ENCODE peak calls at places on chromosome 13, in four cellular contexts. D is stomach, W is tibial nerve, H is breast epithelium. A is an unnamed sample.

GRCh38 chr13:49421391-49421790 is 22.5 kb downstream of the CAB39L start:
- DNase-seq in D (no peak), H (no peak), W (no peak), A (peak; percentile 27)

GRCh38 chr13:32362574-32362973 is 47.3 kb downstream of the BRCA2 start:
- DNase-seq in D (no peak), H (no peak), W (no peak), A (no peak)

GRCh38 chr13:54614729-54615128 is 1586.1 kb downstream of the OLFM4 start:
- DNase-seq in D (no peak), H (no peak), W (no peak), A (no peak)

GRCh38 chr13:106028916-106029315 is 506.5 kb downstream of the EFNB2 start:
- DNase-seq in H (no peak), W (no peak), D (no peak), A (no peak)

GRCh38 chr13:60836821-60837220 is 439.8 kb downstream of the TDRD3 start:
- DNase-seq in W (no peak), H (no peak), D (no peak), A (no peak)

GRCh38 chr13:20902438-20903163 is at the start of gene XPO4:
- DNase-seq in W (peak; percentile 58), H (peak; percentile 69), D (peak; percentile 80), A (peak; percentile 86)

GRCh38 chr13:38394777-38395504 is 45.3 kb downstream of the UFM1 start:
- DNase-seq in D (no peak), W (no peak), H (no peak), A (no peak)

GRCh38 chr13:23610966-23611486 is 40.8 kb downstream of the TNFRSF19 start:
- DNase-seq in W (no peak), D (no peak), H (no peak), A (no peak)

GRCh38 chr13:36282818-36283432 is 14.7 kb downstream of the CCDC169 start:
- DNase-seq in H (no peak), D (no peak), W (no peak), A (peak; percentile 67)

GRCh38 chr13:43787518-43787891 is 733 bp upstream of the ENOX1 start:
- DNase-seq in D (no peak), W (no peak), H (no peak), A (no peak)

GRCh38 chr13:30454991-30455390 is 10.7 kb downstream of the HMGB1 start:
- DNase-seq in W (no peak), H (no peak), D (no peak), A (no peak)

GRCh38 chr13:34308725-34309124 is 490.8 kb downstream of the RFC3 start:
- DNase-seq in H (no peak), W (no peak), D (no peak), A (no peak)

GRCh38 chr13:24313449-24313848 is 4.1 kb downstream of the C1QTNF9 start:
- DNase-seq in W (no peak), H (no peak), D (no peak), A (peak; percentile 35)

GRCh38 chr13:24625870-24626419 is 54.3 kb upstream of the ATP12A start:
- DNase-seq in H (no peak), W (no peak), D (peak; percentile 25), A (no peak)

GRCh38 chr13:20168396-20168795 is 7.5 kb upstream of the GJA3 start:
- DNase-seq in D (no peak), H (no peak), W (no peak), A (no peak)

DNA sequence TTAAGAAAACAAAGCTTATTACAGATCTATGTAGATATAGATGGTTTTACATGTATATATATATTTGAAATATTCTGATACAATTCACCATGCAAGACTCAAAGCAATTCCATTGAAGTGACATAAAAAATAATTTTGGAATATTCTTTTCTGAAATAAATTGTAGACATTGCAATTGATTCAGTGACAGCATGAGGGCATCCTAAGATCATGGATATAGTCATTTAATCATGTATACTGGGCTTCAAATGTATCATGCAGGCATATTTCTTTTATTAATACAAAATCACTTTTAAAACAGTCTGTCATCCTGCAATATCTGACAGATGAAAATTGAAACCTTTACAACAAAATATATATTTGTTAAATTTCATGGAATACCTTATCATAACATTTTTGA is 286.7 kb upstream of the SLITRK6 start:
- DNase-seq in H (no peak), W (no peak), D (no peak), A (no peak)
- TF ChIP-seq CTCF in H (no peak), W (no peak), D (no peak), A (no peak)

GRCh38 chr13:73958657-73959397 is 175.4 kb downstream of the KLF12 start:
- DNase-seq in W (no peak), D (no peak), H (no peak), A (no peak)

GRCh38 chr13:73956101-73956500 is 178.1 kb downstream of the KLF12 start:
- DNase-seq in H (no peak), D (no peak), W (no peak), A (no peak)

GRCh38 chr13:73960474-73960873 is 173.7 kb downstream of the KLF12 start:
- DNase-seq in D (no peak), W (no peak), H (no peak), A (no peak)

GRCh38 chr13:73956795-73957408 is 177.3 kb downstream of the KLF12 start:
- DNase-seq in H (no peak), W (no peak), D (no peak), A (no peak)

DNA sequence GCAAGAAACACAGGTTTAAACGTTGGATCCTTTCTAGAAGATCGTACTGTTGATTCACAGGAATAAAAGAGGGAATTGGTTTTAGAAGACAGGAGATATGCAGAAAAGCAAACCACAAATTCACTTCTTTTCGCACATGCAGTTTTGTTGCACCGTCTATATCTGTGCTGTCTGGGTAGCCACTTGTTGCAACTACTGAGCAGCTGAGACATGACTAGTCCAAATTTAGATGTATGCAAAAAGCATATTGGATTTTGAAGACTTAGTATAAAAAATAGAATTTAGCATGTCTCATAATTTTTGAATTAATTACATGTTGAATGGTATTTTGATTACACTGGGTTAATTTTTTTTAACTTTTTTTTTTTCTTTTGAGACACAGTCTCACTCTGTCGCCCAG is 176.3 kb downstream of the KLF12 start:
- DNase-seq in H (no peak), D (no peak), W (no peak), A (no peak)
- H3K4me1 ChIP-seq in H (no peaks in the 10 kb centered on the region), D (peaks cover 20% of the 10 kb centered on the region), W (peaks cover 10% of the 10 kb centered on the region), A (no peaks in the 10 kb centered on the region)

GRCh38 chr13:100245099-100245498 is 156.2 kb downstream of the PCCA start:
- DNase-seq in D (no peak), W (no peak), H (no peak), A (no peak)

GRCh38 chr13:100240109-100240779 is 151.4 kb downstream of the PCCA start:
- DNase-seq in H (no peak), W (no peak), D (no peak), A (no peak)

GRCh38 chr13:100247937-100248336 is 159.0 kb downstream of the PCCA start:
- DNase-seq in W (no peak), H (no peak), D (no peak), A (no peak)

GRCh38 chr13:100244431-100244830 is 155.5 kb downstream of the PCCA start:
- DNase-seq in D (no peak), H (no peak), W (no peak), A (peak; percentile 48)
- H3K27ac ChIP-seq in D (no peak overlapping the region), H (no peak overlapping the region), W (no peak overlapping the region), A (no peak overlapping the region)

GRCh38 chr13:42225051-42225450 is 46.9 kb upstream of the AKAP11 start:
- DNase-seq in W (no peak), H (no peak), D (no peak), A (no peak)

GRCh38 chr13:42229287-42229686 is 42.7 kb upstream of the AKAP11 start:
- DNase-seq in D (no peak), H (no peak), W (no peak), A (no peak)

GRCh38 chr13:42232671-42233070 is 39.3 kb upstream of the AKAP11 start:
- DNase-seq in D (no peak), H (no peak), W (no peak), A (no peak)

GRCh38 chr13:42223681-42224080 is 48.3 kb upstream of the AKAP11 start:
- DNase-seq in W (no peak), D (no peak), H (no peak), A (no peak)

GRCh38 chr13:42228527-42228926 is 43.4 kb upstream of the AKAP11 start:
- DNase-seq in D (no peak), W (no peak), H (no peak), A (no peak)
- TF ChIP-seq CTCF in D (no peak), W (no peak), H (no peak), A (no peak)

DNA sequence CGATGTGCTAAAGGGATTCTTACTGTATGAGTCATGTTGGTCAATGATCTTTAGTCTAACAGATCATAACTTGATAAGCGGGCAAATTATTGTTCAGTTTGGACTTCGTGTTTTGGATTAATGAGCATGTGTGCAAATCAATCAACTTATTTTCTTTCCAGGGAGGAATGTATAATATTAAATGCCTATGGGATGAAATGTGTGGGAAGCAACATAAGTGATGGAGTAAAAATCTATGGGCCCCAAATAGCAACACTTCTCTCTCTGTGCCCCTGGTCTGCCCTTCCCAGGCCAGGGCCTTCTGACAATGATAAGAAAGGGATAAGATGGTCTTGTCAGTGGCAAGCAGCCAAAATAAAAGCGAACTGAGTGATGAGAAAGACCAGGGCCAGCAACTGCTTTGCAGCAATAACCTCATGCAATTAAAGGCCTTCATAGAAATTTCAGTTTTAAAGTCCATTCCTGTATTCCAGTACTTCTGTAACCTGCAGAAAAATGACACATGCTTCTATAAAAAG is 61.4 kb downstream of the SLC10A2 start:
- DNase-seq in W (no peak), H (no peak), D (no peak), A (no peak)
- H3K4me1 ChIP-seq in W (no peaks in the 10 kb centered on the region), H (no peaks in the 10 kb centered on the region), D (no peaks in the 10 kb centered on the region), A (peaks cover 58% of the 10 kb centered on the region)

GRCh38 chr13:78193853-78194252 is 275.2 kb upstream of the EDNRB start:
- DNase-seq in H (no peak), W (no peak), D (no peak), A (no peak)

GRCh38 chr13:78190296-78190695 is 271.7 kb upstream of the EDNRB start:
- DNase-seq in H (no peak), D (no peak), W (no peak), A (no peak)

GRCh38 chr13:78194904-78195639 is 276.4 kb upstream of the EDNRB start:
- DNase-seq in W (no peak), H (no peak), D (no peak), A (peak; percentile 0)

GRCh38 chr13:78197231-78197630 is 278.6 kb upstream of the EDNRB start:
- DNase-seq in H (no peak), D (no peak), W (no peak), A (no peak)

GRCh38 chr13:78192721-78193120 is 274.1 kb upstream of the EDNRB start:
- DNase-seq in W (no peak), D (no peak), H (no peak), A (no peak)
- H3K27ac ChIP-seq in W (no peak overlapping the region), D (no peak overlapping the region), H (no peak overlapping the region), A (no peak overlapping the region)

GRCh38 chr13:69585656-69586055 is 522.0 kb upstream of the ATXN8OS start:
- DNase-seq in H (no peak), D (no peak), W (no peak), A (no peak)
- TF ChIP-seq CTCF in H (no peak), D (no peak), W (no peak), A (no peak)